ENCODE peak calls at places on chromosomes 12 and 14, in nine cellular contexts. B is sigmoid colon, X is stomach, A is H1, M is transverse colon, C is GM12878, D is upper lobe of left lung, N is K562, E is SK-N-SH. L is an unnamed sample.

GRCh38 chr12:124609041-124609984 is 41.9 kb upstream of the NCOR2 start:
- DNase-seq in M (peak; percentile 98), D (peak; percentile 92), X (peak; percentile 99), A (no peak), E (peak; percentile 64), C (peak; percentile 52), B (peak; percentile 90), N (peak; percentile 78), L (peak; percentile 91)

GRCh38 chr14:80213602-80214001 is 2.3 kb upstream of the DIO2 start:
- DNase-seq in A (peak; percentile 25), M (peak; percentile 8), E (peak; percentile 25), D (no peak), B (no peak), X (peak; percentile 41), N (peak; percentile 2), C (no peak), L (no peak)

GRCh38 chr12:130686511-130686981 is 29.6 kb downstream of the RIMBP2 start:
- DNase-seq in B (no peak), D (no peak), E (no peak), N (no peak), M (no peak), A (no peak), X (no peak), C (no peak), L (no peak)

GRCh38 chr12:50390284-50390683 is 6.1 kb downstream of the FAM186A start:
- DNase-seq in B (no peak), N (no peak), C (no peak), D (no peak), X (no peak), E (no peak), A (no peak), M (no peak), L (no peak)

GRCh38 chr14:94040247-94040646 is 14.1 kb downstream of the OTUB2 start:
- DNase-seq in M (no peak), A (no peak), B (no peak), C (no peak), D (no peak), N (no peak), X (no peak), E (no peak), L (no peak)

GRCh38 chr14:39367387-39367751 is 64.9 kb downstream of the FBXO33 start:
- DNase-seq in X (no peak), C (no peak), D (no peak), M (no peak), A (peak; percentile 23), E (no peak), N (no peak), B (no peak), L (no peak)

GRCh38 chr12:76762556-76762955 is 1.4 kb upstream of the ZDHHC17 start:
- DNase-seq in E (no peak), D (no peak), B (no peak), M (no peak), C (no peak), N (no peak), A (no peak), X (no peak), L (no peak)

GRCh38 chr14:77062261-77062660 is 33.8 kb upstream of the IRF2BPL start:
- DNase-seq in D (no peak), C (no peak), E (no peak), M (no peak), N (no peak), B (no peak), X (no peak), A (no peak), L (no peak)

GRCh38 chr14:55540847-55541773 is 38.9 kb upstream of the KTN1 start:
- DNase-seq in A (no peak), D (no peak), C (no peak), M (no peak), E (no peak), X (no peak), N (no peak), B (no peak), L (no peak)

GRCh38 chr14:30559638-30560071 is 697 bp downstream of the G2E3 start:
- DNase-seq in E (peak; percentile 39), A (no peak), D (no peak), M (no peak), C (no peak), X (no peak), N (peak; percentile 27), B (no peak), L (no peak)

DNA sequence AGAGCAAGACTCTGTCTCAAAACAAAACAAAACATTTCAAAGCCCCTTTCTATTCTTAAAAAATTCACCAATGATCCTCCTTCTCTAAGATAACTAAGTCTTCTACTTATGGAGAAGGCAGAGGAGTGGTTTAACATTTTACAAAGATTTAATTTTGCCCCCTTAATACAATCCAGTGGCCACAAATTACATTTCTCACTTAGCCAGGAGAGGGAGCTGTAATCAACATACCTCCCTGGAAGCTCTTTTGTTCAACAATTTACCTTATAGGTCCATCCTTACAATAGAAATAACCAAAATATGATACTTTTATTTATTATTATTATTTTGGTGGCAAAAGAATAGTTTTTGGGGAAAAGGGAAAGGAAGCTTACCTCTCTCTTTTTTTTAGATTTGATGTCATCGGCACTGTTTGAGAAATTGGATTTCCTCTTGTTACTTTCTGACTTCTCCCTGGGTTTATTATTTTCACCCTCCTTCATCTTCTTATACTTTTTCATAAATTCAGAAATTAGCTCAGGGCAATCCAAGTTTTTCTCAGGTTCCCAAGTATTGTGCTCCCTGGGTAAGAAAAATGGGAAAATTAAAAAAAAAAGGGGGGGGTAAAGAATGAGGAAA is 28.1 kb downstream of the CBX5 start:
- DNase-seq in A (no peak), M (no peak), C (no peak), B (no peak), X (no peak), N (peak; percentile 66), E (peak; percentile 73), D (no peak), L (no peak)
- TF ChIP-seq POLR2AphosphoS5 in A (no peak), M (no peak), C (no peak), B (no peak), X (no peak), N (no peak), E (no peak), D (no peak), L (no peak)

GRCh38 chr12:42091769-42092168 is 52.9 kb downstream of the GXYLT1 start:
- DNase-seq in C (no peak), D (no peak), N (no peak), A (no peak), B (no peak), X (no peak), E (no peak), M (no peak), L (no peak)

GRCh38 chr12:42090899-42091298 is 53.8 kb downstream of the GXYLT1 start:
- DNase-seq in A (no peak), M (no peak), E (no peak), C (no peak), D (no peak), X (no peak), N (no peak), B (no peak), L (no peak)

GRCh38 chr12:42084522-42084921 is 60.2 kb downstream of the GXYLT1 start:
- DNase-seq in N (no peak), C (no peak), E (no peak), A (no peak), B (no peak), D (no peak), M (no peak), X (no peak), L (no peak)

GRCh38 chr12:42085596-42085995 is 59.1 kb downstream of the GXYLT1 start:
- DNase-seq in A (no peak), E (no peak), D (no peak), X (no peak), N (peak; percentile 25), C (no peak), B (no peak), M (no peak), L (no peak)

DNA sequence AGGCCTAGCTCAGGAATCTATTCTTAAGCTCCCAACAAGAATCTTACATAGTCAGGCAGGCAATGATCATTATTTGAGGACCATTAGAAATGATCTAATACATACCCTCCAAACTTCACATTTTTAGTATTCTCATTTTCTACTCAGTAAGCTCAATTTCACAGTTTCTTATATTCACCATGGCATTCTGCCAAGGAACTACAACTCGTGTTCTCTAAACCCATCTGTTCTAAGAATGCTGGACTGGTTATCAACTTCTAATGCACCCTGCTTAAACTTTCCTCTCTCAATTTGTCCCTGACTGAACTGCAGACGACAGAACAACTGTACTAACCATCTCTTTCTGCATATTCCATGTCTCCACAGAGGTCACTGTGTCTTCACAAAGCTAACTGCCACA is 58.7 kb downstream of the GXYLT1 start:
- DNase-seq in B (no peak), A (no peak), E (no peak), D (no peak), C (no peak), X (no peak), N (peak; percentile 21), M (no peak), L (no peak)
- TF ChIP-seq EP300 in B (no peak), A (no peak), E (no peak), D (no peak), C (no peak), X (no peak), N (no peak), M (no peak), L (no peak)

DNA sequence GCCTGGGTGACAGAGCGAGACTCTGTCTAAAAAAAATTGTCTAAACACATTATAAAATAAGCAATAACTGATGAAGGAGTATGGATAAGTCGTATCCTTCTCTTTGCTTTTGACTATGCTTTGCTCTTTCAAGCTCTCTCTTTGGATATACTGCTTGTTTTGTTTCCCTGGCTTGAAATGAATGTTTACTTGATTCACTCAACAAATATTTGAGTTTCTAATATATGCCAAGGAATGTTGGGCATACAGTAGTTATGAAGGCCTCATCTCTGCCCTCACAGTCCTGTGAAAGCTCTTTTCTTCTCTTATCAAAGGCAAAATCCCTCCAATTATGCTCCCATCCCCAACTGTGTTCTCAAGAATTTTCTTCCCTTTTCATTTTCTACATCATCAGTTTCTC is 123.5 kb downstream of the PTPRR start:
- DNase-seq in X (no peak), M (no peak), E (no peak), D (no peak), B (no peak), N (no peak), C (no peak), A (no peak), L (no peak)
- TF ChIP-seq CTCF in X (no peak), M (no peak), E (no peak), D (no peak), B (no peak), N (no peak), C (no peak), A (no peak), L (no peak)

DNA sequence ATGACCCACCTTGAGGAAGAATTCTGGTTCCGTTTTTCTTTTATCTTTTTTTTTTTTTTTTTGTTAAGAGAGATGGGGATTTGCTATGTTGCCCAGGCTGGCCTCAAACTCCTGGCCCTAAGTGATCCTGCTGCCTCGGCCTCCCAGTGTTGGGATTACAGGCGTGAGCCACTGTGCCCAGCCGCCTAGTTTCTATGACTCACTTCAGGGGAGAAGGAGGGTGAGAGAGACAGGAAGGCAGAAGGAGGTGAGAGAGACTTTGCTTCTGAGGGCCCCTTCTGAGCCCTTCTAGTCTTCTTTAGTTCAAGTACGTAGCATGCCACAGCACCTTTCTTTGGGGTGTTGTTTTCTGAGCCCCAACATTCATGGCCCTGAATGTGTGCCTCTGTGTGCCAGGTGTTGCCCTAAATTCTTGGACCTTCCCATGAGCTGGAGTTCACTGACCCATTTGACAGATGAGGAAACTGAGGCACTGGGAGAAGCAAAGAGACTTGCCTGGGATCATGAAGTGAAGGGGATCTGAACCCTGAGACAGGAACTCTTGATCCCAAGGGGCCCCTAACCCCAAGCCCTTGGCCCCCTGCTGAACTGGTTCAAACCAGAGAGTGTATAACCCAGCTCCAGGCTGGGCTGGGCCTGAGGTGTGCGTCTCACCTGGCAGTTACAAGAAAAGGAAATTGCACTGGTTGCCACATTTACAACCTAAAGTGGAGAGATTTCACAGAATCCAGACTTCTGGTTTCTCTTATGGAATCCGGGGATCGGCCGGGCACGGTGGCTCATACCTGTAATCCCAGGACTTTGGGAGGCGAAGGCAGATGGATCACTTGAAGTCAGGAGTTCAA is 20.8 kb downstream of the SH2B3 start:
- DNase-seq in B (no peak), E (no peak), X (no peak), D (no peak), C (no peak), M (peak; percentile 59), A (no peak), N (no peak), L (no peak)
- TF ChIP-seq POLR2AphosphoS5 in B (no peak), E (no peak), X (no peak), D (no peak), C (no peak), M (no peak), A (no peak), N (no peak), L (no peak)